ENCODE peak calls at places on chromosomes 11 and 22, in eight cellular contexts. W, R, N, L, Z, I, A and B are unnamed samples. For H3K27me3, the result is how much of the 10 kb centered on the place peaks cover.

GRCh38 chr22:17743661-17744411 is 30.4 kb downstream of the BID start:
- DNase-seq in W (no peak), R (no peak), N (no peak), L (no peak), Z (no peak), I (no peak), A (no peak), B (no peak)

GRCh38 chr22:25663654-25664053 is 78.3 kb upstream of the MYO18B start:
- DNase-seq in W (no peak), R (no peak), N (no peak), L (no peak), Z (no peak), I (no peak), A (no peak), B (no peak)

GRCh38 chr22:26377170-26377825 is 51.8 kb upstream of the ASPHD2 start:
- DNase-seq in W (no peak), R (no peak), N (no peak), L (no peak), Z (no peak), I (peak), A (no peak), B (no peak)

GRCh38 chr11:12901272-12901671 is 107.8 kb upstream of the RASSF10 start:
- DNase-seq in W (no peak), R (no peak), N (no peak), L (no peak), Z (no peak), I (no peak), A (no peak), B (no peak)

GRCh38 chr22:35154937-35155387 is 89.0 kb downstream of the ISX start:
- DNase-seq in W (peak), R (peak), N (peak), L (peak), Z (no peak), I (peak), A (peak), B (peak)

GRCh38 chr11:132866783-132867545 is 665.3 kb downstream of the OPCML start:
- DNase-seq in W (no peak), R (no peak), N (no peak), L (no peak), Z (no peak), I (no peak), A (no peak), B (peak)

GRCh38 chr11:121886005-121886739 is 229.8 kb downstream of the BLID start:
- DNase-seq in W (no peak), R (no peak), N (no peak), L (no peak), Z (no peak), I (no peak), A (no peak), B (no peak)

GRCh38 chr11:128518493-128519207 is 68.7 kb downstream of the ETS1 start:
- DNase-seq in W (no peak), R (no peak), N (no peak), L (no peak), Z (no peak), I (no peak), A (no peak), B (no peak)

GRCh38 chr11:35590412-35590811 is 27.8 kb upstream of the FJX1 start:
- DNase-seq in W (no peak), R (no peak), N (no peak), L (no peak), Z (no peak), I (no peak), A (no peak), B (no peak)

GRCh38 chr11:13126430-13126829 is 117.3 kb downstream of the RASSF10 start:
- DNase-seq in W (no peak), R (no peak), N (no peak), L (peak), Z (no peak), I (peak), A (no peak), B (peak)

GRCh38 chr11:74572349-74572748 is 20.0 kb upstream of the POLD3 start:
- DNase-seq in W (no peak), R (no peak), N (no peak), L (no peak), Z (no peak), I (no peak), A (no peak), B (no peak)

GRCh38 chr11:9039194-9039593 is 35.4 kb upstream of the NRIP3 start:
- DNase-seq in W (no peak), R (no peak), N (no peak), L (no peak), Z (no peak), I (no peak), A (no peak), B (peak)

GRCh38 chr11:126461996-126462395 is 106.5 kb downstream of the ST3GAL4 start:
- DNase-seq in W (no peak), R (no peak), N (no peak), L (no peak), Z (no peak), I (no peak), A (no peak), B (no peak)

GRCh38 chr22:49008682-49009235 is 818.9 kb downstream of the BRD1 start:
- DNase-seq in W (no peak), R (no peak), N (no peak), L (peak), Z (no peak), I (no peak), A (peak), B (no peak)

GRCh38 chr22:39138357-39138997 is 14.0 kb downstream of the CBX7 start:
- DNase-seq in W (no peak), R (no peak), N (no peak), L (no peak), Z (no peak), I (no peak), A (no peak), B (no peak)

GRCh38 chr11:74397531-74398243 is 546 bp downstream of the PGM2L1 start:
- DNase-seq in W (no peak), R (peak), N (peak), L (peak), Z (peak), I (peak), A (peak), B (no peak)

GRCh38 chr11:120205596-120206161 is 5.2 kb upstream of the OAF start:
- DNase-seq in W (no peak), R (no peak), N (no peak), L (no peak), Z (no peak), I (no peak), A (no peak), B (peak)

GRCh38 chr11:23502389-23502788 is 642.1 kb upstream of the CCDC179 start:
- DNase-seq in W (no peak), R (no peak), N (no peak), L (no peak), Z (no peak), I (no peak), A (no peak), B (no peak)

GRCh38 chr11:22976146-22976545 is 115.9 kb upstream of the CCDC179 start:
- DNase-seq in W (no peak), R (no peak), N (no peak), L (peak), Z (no peak), I (no peak), A (no peak), B (peak)

GRCh38 chr11:122344281-122344680 is 228.3 kb upstream of the BLID start:
- DNase-seq in W (no peak), R (no peak), N (no peak), L (no peak), Z (no peak), I (no peak), A (no peak), B (no peak)

GRCh38 chr11:103433380-103433779 is 324.2 kb downstream of the DYNC2H1 start:
- DNase-seq in W (no peak), R (no peak), N (no peak), L (no peak), Z (no peak), I (no peak), A (no peak), B (peak)

GRCh38 chr11:27869701-27870100 is 169.4 kb upstream of the BDNF start:
- DNase-seq in W (no peak), R (no peak), N (no peak), L (no peak), Z (no peak), I (no peak), A (no peak), B (no peak)

GRCh38 chr22:24178502-24179440 is 2.5 kb upstream of the SUSD2 start:
- DNase-seq in W (no peak), R (no peak), N (no peak), L (no peak), Z (no peak), I (peak), A (no peak), B (no peak)

GRCh38 chr11:13168281-13168680 is 109.3 kb upstream of the BMAL1 start:
- DNase-seq in W (no peak), R (no peak), N (peak), L (peak), Z (no peak), I (no peak), A (no peak), B (no peak)

GRCh38 chr22:30605449-30606110 is 1.4 kb upstream of the TCN2 start:
- DNase-seq in W (peak), R (peak), N (peak), L (peak), Z (no peak), I (peak), A (no peak), B (no peak)
- H3K4me3 ChIP-seq in W (peak), R (no peak), N (peak), L (peak), Z (no peak), I (peak), A (peak), B (no peak)

GRCh38 chr11:72670041-72670440 is 4.2 kb downstream of the PDE2A start:
- DNase-seq in W (no peak), R (no peak), N (no peak), L (no peak), Z (no peak), I (no peak), A (no peak), B (no peak)
- H3K27me3 ChIP-seq in W (under half), R (under half), N (half or more), L (under half), Z (half or more), I (under half), A (under half), B (half or more)

DNA sequence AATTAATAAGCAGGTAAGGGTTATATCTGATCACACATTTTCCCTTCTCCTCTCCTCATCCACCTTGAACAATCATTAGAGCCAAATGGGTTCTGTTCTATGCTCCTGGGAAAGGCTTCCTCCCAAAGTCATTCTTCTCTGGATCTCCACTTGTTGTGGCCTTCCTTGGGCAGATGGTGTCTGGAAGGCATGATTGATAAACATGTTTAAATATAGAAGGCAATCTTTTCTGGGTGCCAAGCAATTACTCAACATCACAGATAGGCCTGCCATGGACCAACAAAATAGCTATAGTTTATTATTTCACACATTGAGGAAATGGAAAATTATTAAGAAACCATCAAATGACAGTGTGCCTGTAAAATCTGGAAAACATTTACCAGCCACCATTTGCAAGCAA is 73.5 kb downstream of the KCNA4 start:
- DNase-seq in W (no peak), R (no peak), N (no peak), L (no peak), Z (no peak), I (no peak), A (no peak), B (no peak)
- H3K4me3 ChIP-seq in W (no peak), R (no peak), N (no peak), L (no peak), Z (no peak), I (no peak), A (no peak), B (no peak)

DNA sequence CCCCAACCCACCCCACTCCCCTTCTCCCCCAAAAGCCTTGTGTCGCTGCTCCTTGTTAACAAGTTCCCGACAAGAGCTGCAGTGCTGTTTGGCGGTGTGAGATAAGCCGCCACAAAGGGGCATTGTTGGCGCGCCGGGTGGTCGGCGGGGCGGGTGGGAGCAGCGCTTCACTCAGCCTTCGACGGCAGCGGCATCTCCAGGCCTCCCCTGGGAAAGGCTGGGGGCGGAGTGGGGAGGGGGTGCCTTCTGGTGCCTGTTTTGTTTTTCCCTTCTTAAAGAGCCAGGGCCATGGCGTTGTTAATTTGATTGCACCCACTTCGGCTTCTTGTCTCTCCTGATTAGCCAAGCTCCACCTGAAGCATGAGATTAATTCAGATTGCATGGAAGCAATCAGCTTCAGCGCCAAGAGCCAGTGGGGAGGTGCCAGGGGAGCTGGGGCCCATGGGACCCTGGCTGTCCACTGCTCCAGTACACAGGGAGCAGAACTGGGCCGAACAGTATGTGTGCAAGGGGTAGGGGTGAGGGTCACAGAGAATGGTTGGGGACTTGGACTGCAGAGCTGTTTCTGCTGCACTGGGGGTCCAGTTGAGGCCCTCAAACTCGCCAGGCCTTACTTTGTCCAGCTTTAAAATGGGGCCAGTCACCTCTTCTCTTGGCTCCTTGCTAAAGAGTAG is 165.1 kb downstream of the CEP164 start:
- DNase-seq in W (no peak), R (no peak), N (no peak), L (no peak), Z (no peak), I (no peak), A (no peak), B (no peak)
- H3K27me3 ChIP-seq in W (under half), R (under half), N (under half), L (under half), Z (under half), I (under half), A (under half), B (under half)